ENCODE peak calls at places on chromosomes 12 and 14, in four cellular contexts. One of them, this sample, is unnamed.

GRCh38 chr14:34059925-34060746 is 109.3 kb upstream of the EGLN3 start:
- DNase-seq in fibroblast of the aortic adventitia: peak
- DNase-seq in MCF 10A: peak
- DNase-seq in fibroblast of mammary gland: peak
- DNase-seq in this sample: peak

GRCh38 chr12:6538420-6539275 is 4.3 kb downstream of the GAPDH start:
- DNase-seq in fibroblast of the aortic adventitia: peak
- DNase-seq in MCF 10A: peak
- DNase-seq in fibroblast of mammary gland: peak
- DNase-seq in this sample: no peak

GRCh38 chr14:98708555-98708954 is 563.4 kb downstream of the BCL11B start:
- DNase-seq in fibroblast of the aortic adventitia: no peak
- DNase-seq in MCF 10A: no peak
- DNase-seq in fibroblast of mammary gland: no peak
- DNase-seq in this sample: no peak

GRCh38 chr14:22484638-22485037 is 104.4 kb downstream of the DAD1 start:
- DNase-seq in fibroblast of the aortic adventitia: peak
- DNase-seq in MCF 10A: no peak
- DNase-seq in fibroblast of mammary gland: peak
- DNase-seq in this sample: peak

GRCh38 chr14:30842431-30842830 is 31.9 kb upstream of the COCH start:
- DNase-seq in fibroblast of the aortic adventitia: no peak
- DNase-seq in MCF 10A: no peak
- DNase-seq in fibroblast of mammary gland: no peak
- DNase-seq in this sample: no peak

GRCh38 chr12:97283297-97283696 is 179.3 kb upstream of the RMST start:
- DNase-seq in fibroblast of the aortic adventitia: no peak
- DNase-seq in MCF 10A: no peak
- DNase-seq in fibroblast of mammary gland: no peak
- DNase-seq in this sample: no peak

GRCh38 chr12:64088431-64089349 is 133.4 kb downstream of the KICS2 start:
- DNase-seq in fibroblast of the aortic adventitia: peak
- DNase-seq in MCF 10A: peak
- DNase-seq in fibroblast of mammary gland: peak
- DNase-seq in this sample: peak

GRCh38 chr12:943051-943450 is 6.4 kb downstream of the RAD52 start:
- DNase-seq in fibroblast of the aortic adventitia: no peak
- DNase-seq in MCF 10A: no peak
- DNase-seq in fibroblast of mammary gland: no peak
- DNase-seq in this sample: no peak

GRCh38 chr12:101935769-101936741 is 58.7 kb downstream of the DRAM1 start:
- DNase-seq in fibroblast of the aortic adventitia: peak
- DNase-seq in MCF 10A: peak
- DNase-seq in fibroblast of mammary gland: peak
- DNase-seq in this sample: peak

GRCh38 chr12:3913278-3913677 is 40.1 kb upstream of the PARP11 start:
- DNase-seq in fibroblast of the aortic adventitia: no peak
- DNase-seq in MCF 10A: no peak
- DNase-seq in fibroblast of mammary gland: no peak
- DNase-seq in this sample: no peak

GRCh38 chr14:29937116-29937515 is 9.5 kb upstream of the PRKD1 start:
- DNase-seq in fibroblast of the aortic adventitia: peak
- DNase-seq in MCF 10A: peak
- DNase-seq in fibroblast of mammary gland: peak
- DNase-seq in this sample: no peak

GRCh38 chr14:51534623-51535022 is 117.1 kb upstream of the FRMD6 start:
- DNase-seq in fibroblast of the aortic adventitia: no peak
- DNase-seq in MCF 10A: peak
- DNase-seq in fibroblast of mammary gland: no peak
- DNase-seq in this sample: no peak

GRCh38 chr12:27779416-27779815 is 617 bp upstream of the KLHL42 start:
- DNase-seq in fibroblast of the aortic adventitia: peak
- DNase-seq in MCF 10A: no peak
- DNase-seq in fibroblast of mammary gland: peak
- DNase-seq in this sample: peak

GRCh38 chr14:59912443-59912842 is 7.5 kb upstream of the LRRC9 start:
- DNase-seq in fibroblast of the aortic adventitia: no peak
- DNase-seq in MCF 10A: no peak
- DNase-seq in fibroblast of mammary gland: no peak
- DNase-seq in this sample: no peak

GRCh38 chr12:779745-780734 is 27.7 kb downstream of the WNK1 start:
- DNase-seq in fibroblast of the aortic adventitia: peak
- DNase-seq in MCF 10A: peak
- DNase-seq in fibroblast of mammary gland: peak
- DNase-seq in this sample: peak

GRCh38 chr14:70886421-70887206 is 20.6 kb upstream of the PCNX1 start:
- DNase-seq in fibroblast of the aortic adventitia: no peak
- DNase-seq in MCF 10A: no peak
- DNase-seq in fibroblast of mammary gland: no peak
- DNase-seq in this sample: no peak

GRCh38 chr12:4958697-4959375 is 49.1 kb downstream of the KCNA1 start:
- DNase-seq in fibroblast of the aortic adventitia: peak
- DNase-seq in MCF 10A: no peak
- DNase-seq in fibroblast of mammary gland: peak
- DNase-seq in this sample: no peak

GRCh38 chr14:63852271-63852816 is 460 bp upstream of the SYNE2 start:
- DNase-seq in fibroblast of the aortic adventitia: peak
- DNase-seq in MCF 10A: no peak
- DNase-seq in fibroblast of mammary gland: no peak
- DNase-seq in this sample: peak

GRCh38 chr14:21933681-21934080 is 260.1 kb upstream of the OR4E1 start:
- DNase-seq in fibroblast of the aortic adventitia: no peak
- DNase-seq in MCF 10A: peak
- DNase-seq in fibroblast of mammary gland: no peak
- DNase-seq in this sample: no peak

GRCh38 chr14:24312736-24313507 is 1.6 kb downstream of the LTB4R start:
- DNase-seq in fibroblast of the aortic adventitia: no peak
- DNase-seq in MCF 10A: no peak
- DNase-seq in fibroblast of mammary gland: no peak
- DNase-seq in this sample: no peak

GRCh38 chr12:66050283-66050576 is 80.3 kb downstream of the LLPH start:
- DNase-seq in fibroblast of the aortic adventitia: no peak
- DNase-seq in MCF 10A: no peak
- DNase-seq in fibroblast of mammary gland: no peak
- DNase-seq in this sample: no peak

GRCh38 chr12:66050610-66051009 is 79.9 kb downstream of the LLPH start:
- DNase-seq in fibroblast of the aortic adventitia: no peak
- DNase-seq in MCF 10A: no peak
- DNase-seq in fibroblast of mammary gland: no peak
- DNase-seq in this sample: no peak

GRCh38 chr12:66049538-66050282 is 80.8 kb downstream of the LLPH start:
- DNase-seq in fibroblast of the aortic adventitia: peak
- DNase-seq in MCF 10A: no peak
- DNase-seq in fibroblast of mammary gland: no peak
- DNase-seq in this sample: no peak

GRCh38 chr12:66048218-66048842 is 82.2 kb downstream of the LLPH start:
- DNase-seq in fibroblast of the aortic adventitia: no peak
- DNase-seq in MCF 10A: no peak
- DNase-seq in fibroblast of mammary gland: no peak
- DNase-seq in this sample: no peak

GRCh38 chr12:66048843-66049537 is 81.6 kb downstream of the LLPH start:
- DNase-seq in fibroblast of the aortic adventitia: peak
- DNase-seq in MCF 10A: peak
- DNase-seq in fibroblast of mammary gland: peak
- DNase-seq in this sample: no peak
- TF ChIP-seq CTCF in fibroblast of the aortic adventitia: no peak
- TF ChIP-seq CTCF in MCF 10A: no peak
- TF ChIP-seq CTCF in fibroblast of mammary gland: no peak
- TF ChIP-seq CTCF in this sample: no peak

GRCh38 chr14:90816686-90817436 is 631 bp upstream of the TTC7B start:
- DNase-seq in fibroblast of the aortic adventitia: no peak
- DNase-seq in MCF 10A: no peak
- DNase-seq in fibroblast of mammary gland: no peak
- DNase-seq in this sample: no peak
- TF ChIP-seq CTCF in fibroblast of the aortic adventitia: no peak
- TF ChIP-seq CTCF in MCF 10A: no peak
- TF ChIP-seq CTCF in fibroblast of mammary gland: no peak
- TF ChIP-seq CTCF in this sample: no peak

GRCh38 chr12:15933751-15934150 is 22.6 kb downstream of the DERA start:
- DNase-seq in fibroblast of the aortic adventitia: no peak
- DNase-seq in MCF 10A: no peak
- DNase-seq in fibroblast of mammary gland: no peak
- DNase-seq in this sample: peak

GRCh38 chr12:15928345-15928744 is 17.2 kb downstream of the DERA start:
- DNase-seq in fibroblast of the aortic adventitia: peak
- DNase-seq in MCF 10A: peak
- DNase-seq in fibroblast of mammary gland: peak
- DNase-seq in this sample: peak

GRCh38 chr12:15932975-15933374 is 21.8 kb downstream of the DERA start:
- DNase-seq in fibroblast of the aortic adventitia: no peak
- DNase-seq in MCF 10A: no peak
- DNase-seq in fibroblast of mammary gland: no peak
- DNase-seq in this sample: no peak

GRCh38 chr12:15928870-15929571 is 17.9 kb downstream of the DERA start:
- DNase-seq in fibroblast of the aortic adventitia: no peak
- DNase-seq in MCF 10A: no peak
- DNase-seq in fibroblast of mammary gland: no peak
- DNase-seq in this sample: no peak

GRCh38 chr12:15931590-15932053 is 20.5 kb downstream of the DERA start:
- DNase-seq in fibroblast of the aortic adventitia: no peak
- DNase-seq in MCF 10A: no peak
- DNase-seq in fibroblast of mammary gland: peak
- DNase-seq in this sample: no peak
- TF ChIP-seq CTCF in fibroblast of the aortic adventitia: no peak
- TF ChIP-seq CTCF in MCF 10A: no peak
- TF ChIP-seq CTCF in fibroblast of mammary gland: peak
- TF ChIP-seq CTCF in this sample: no peak

GRCh38 chr12:12902036-12902435 is 10.7 kb downstream of the GPRC5A start:
- DNase-seq in fibroblast of the aortic adventitia: peak
- DNase-seq in MCF 10A: peak
- DNase-seq in fibroblast of mammary gland: peak
- DNase-seq in this sample: peak

GRCh38 chr12:12899530-12900380 is 8.4 kb downstream of the GPRC5A start:
- DNase-seq in fibroblast of the aortic adventitia: peak
- DNase-seq in MCF 10A: peak
- DNase-seq in fibroblast of mammary gland: peak
- DNase-seq in this sample: peak

GRCh38 chr12:12900786-12901157 is 9.4 kb downstream of the GPRC5A start:
- DNase-seq in fibroblast of the aortic adventitia: no peak
- DNase-seq in MCF 10A: no peak
- DNase-seq in fibroblast of mammary gland: no peak
- DNase-seq in this sample: no peak

GRCh38 chr12:12898911-12899511 is 7.6 kb downstream of the GPRC5A start:
- DNase-seq in fibroblast of the aortic adventitia: no peak
- DNase-seq in MCF 10A: no peak
- DNase-seq in fibroblast of mammary gland: no peak
- DNase-seq in this sample: no peak

GRCh38 chr12:12901158-12901791 is 9.9 kb downstream of the GPRC5A start:
- DNase-seq in fibroblast of the aortic adventitia: peak
- DNase-seq in MCF 10A: peak
- DNase-seq in fibroblast of mammary gland: peak
- DNase-seq in this sample: peak
- TF ChIP-seq CTCF in fibroblast of the aortic adventitia: no peak
- TF ChIP-seq CTCF in MCF 10A: no peak
- TF ChIP-seq CTCF in fibroblast of mammary gland: no peak
- TF ChIP-seq CTCF in this sample: no peak

GRCh38 chr12:51818567-51819300 is 29.8 kb downstream of the FIGNL2 start:
- DNase-seq in fibroblast of the aortic adventitia: peak
- DNase-seq in MCF 10A: peak
- DNase-seq in fibroblast of mammary gland: peak
- DNase-seq in this sample: peak

GRCh38 chr12:51818086-51818485 is 30.4 kb downstream of the FIGNL2 start:
- DNase-seq in fibroblast of the aortic adventitia: no peak
- DNase-seq in MCF 10A: no peak
- DNase-seq in fibroblast of mammary gland: no peak
- DNase-seq in this sample: no peak

GRCh38 chr12:51821423-51822260 is 26.9 kb downstream of the FIGNL2 start:
- DNase-seq in fibroblast of the aortic adventitia: no peak
- DNase-seq in MCF 10A: no peak
- DNase-seq in fibroblast of mammary gland: no peak
- DNase-seq in this sample: no peak

GRCh38 chr12:51820721-51821422 is 27.6 kb downstream of the FIGNL2 start:
- DNase-seq in fibroblast of the aortic adventitia: no peak
- DNase-seq in MCF 10A: no peak
- DNase-seq in fibroblast of mammary gland: peak
- DNase-seq in this sample: peak

DNA sequence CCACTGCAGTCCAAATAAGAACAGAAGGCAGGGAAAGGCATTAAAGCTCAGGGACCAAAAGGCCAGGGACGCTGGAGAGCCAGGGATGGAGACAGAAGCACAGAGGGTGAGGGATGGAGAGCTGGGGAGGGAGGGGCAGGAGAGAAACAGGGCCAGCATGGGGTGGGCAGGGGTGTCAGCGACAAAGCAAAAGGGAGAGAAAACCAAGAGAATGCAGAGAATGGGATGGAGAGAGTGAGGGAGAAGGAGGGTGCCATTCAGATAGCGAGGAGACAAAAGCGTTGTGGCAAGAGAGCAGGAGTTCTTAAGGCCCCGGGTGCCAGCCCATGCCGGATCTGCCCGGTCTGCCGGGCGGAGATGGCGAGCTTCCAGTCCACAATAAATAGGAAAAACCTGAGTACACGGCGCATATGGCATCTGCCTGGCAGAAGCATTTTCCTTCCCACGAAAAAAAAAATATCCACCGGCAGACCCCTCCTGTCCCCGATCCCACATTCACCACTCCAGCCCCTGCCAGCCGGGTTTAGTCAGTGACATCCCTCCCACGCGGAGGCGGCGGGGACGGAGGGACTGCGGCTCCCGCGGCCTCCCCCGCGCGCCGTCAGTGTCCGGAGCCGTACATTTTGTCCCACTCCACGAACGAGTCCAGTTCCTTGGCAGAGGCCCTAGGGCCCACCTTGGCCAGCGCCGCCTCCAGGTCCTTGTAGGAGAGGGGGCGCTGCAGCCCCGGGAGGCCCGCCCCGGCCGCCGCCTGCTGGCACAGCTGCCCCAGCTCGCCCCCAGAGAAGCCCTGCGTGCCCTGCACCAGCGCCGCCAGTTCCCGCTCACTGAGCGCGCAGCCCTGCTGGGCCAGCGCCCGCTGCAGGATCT is 28.4 kb downstream of the FIGNL2 start:
- DNase-seq in fibroblast of the aortic adventitia: no peak
- DNase-seq in MCF 10A: no peak
- DNase-seq in fibroblast of mammary gland: no peak
- DNase-seq in this sample: peak
- TF ChIP-seq CTCF in fibroblast of the aortic adventitia: no peak
- TF ChIP-seq CTCF in MCF 10A: no peak
- TF ChIP-seq CTCF in fibroblast of mammary gland: no peak
- TF ChIP-seq CTCF in this sample: no peak

GRCh38 chr12:55729592-55730446 is 1.0 kb upstream of the CD63 start:
- DNase-seq in fibroblast of the aortic adventitia: peak
- DNase-seq in MCF 10A: peak
- DNase-seq in fibroblast of mammary gland: peak
- DNase-seq in this sample: peak
- TF ChIP-seq CTCF in fibroblast of the aortic adventitia: no peak
- TF ChIP-seq CTCF in MCF 10A: no peak
- TF ChIP-seq CTCF in fibroblast of mammary gland: no peak
- TF ChIP-seq CTCF in this sample: no peak

This sample was measured in astrocyte of the spinal cord.